ENCODE peak calls at places on chromosome 16, in five cellular contexts. L is left ventricle myocardium superior, S is brain microvascular endothelial cell, Z is RWPE1, A is NCI-H510A treated with DMSO at 0.1 percent for 48 hours. M is an unnamed sample.

GRCh38 chr16:66422366-66422765 is 4.7 kb upstream of the BEAN1 start:
- DNase-seq in Z (no peak), L (no peak), A (no peak), S (no peak), M (no peak)

GRCh38 chr16:31360296-31360695 is 5.3 kb downstream of the ITGAX start:
- DNase-seq in Z (no peak), A (no peak), S (no peak), L (no peak), M (no peak)

GRCh38 chr16:59373632-59374031 is 639.5 kb upstream of the GOT2 start:
- DNase-seq in Z (no peak), A (no peak), L (no peak), S (no peak), M (no peak)

GRCh38 chr16:25109643-25110042 is 1.9 kb upstream of the LCMT1 start:
- DNase-seq in L (no peak), S (peak; percentile 98), Z (peak; percentile 92), A (no peak), M (peak; percentile 69)

GRCh38 chr16:24776486-24777220 is 47.2 kb downstream of the TNRC6A start:
- DNase-seq in Z (no peak), A (no peak), S (peak; percentile 34), L (peak; percentile 67), M (no peak)

GRCh38 chr16:79873825-79874224 is 273.3 kb upstream of the MAF start:
- DNase-seq in Z (no peak), L (no peak), A (no peak), S (no peak), M (no peak)

GRCh38 chr16:4293822-4294457 is 21.1 kb upstream of the TFAP4 start:
- DNase-seq in A (peak; percentile 73), L (peak; percentile 70), S (peak; percentile 76), Z (no peak), M (no peak)

GRCh38 chr16:24525970-24526559 is 13.3 kb upstream of the RBBP6 start:
- DNase-seq in S (no peak), Z (peak; percentile 87), L (no peak), A (no peak), M (no peak)

GRCh38 chr16:27518226-27518625 is 31.5 kb downstream of the GTF3C1 start:
- DNase-seq in L (no peak), A (no peak), S (no peak), Z (no peak), M (no peak)

GRCh38 chr16:70433456-70434103 is 5.3 kb downstream of the ST3GAL2 start:
- DNase-seq in Z (no peak), L (peak; percentile 76), S (peak; percentile 57), A (no peak), M (peak; percentile 60)

GRCh38 chr16:23865853-23866252 is 30.1 kb downstream of the PRKCB start:
- DNase-seq in A (no peak), L (no peak), S (no peak), Z (no peak), M (no peak)

GRCh38 chr16:73771196-73771595 is 525.4 kb upstream of the PSMD7 start:
- DNase-seq in L (no peak), S (peak; percentile 15), A (no peak), Z (no peak), M (no peak)

GRCh38 chr16:24736758-24737157 is 7.3 kb downstream of the TNRC6A start:
- DNase-seq in Z (no peak), A (no peak), S (no peak), L (no peak), M (no peak)

GRCh38 chr16:86959182-86959651 is 358.0 kb downstream of the C16orf95 start:
- DNase-seq in S (no peak), A (no peak), L (no peak), Z (no peak), M (no peak)

GRCh38 chr16:57261806-57262205 is 16.7 kb downstream of the ARL2BP start:
- DNase-seq in Z (no peak), L (no peak), S (no peak), A (no peak), M (no peak)

GRCh38 chr16:82995927-82996441 is 369.2 kb downstream of the CDH13 start:
- DNase-seq in S (peak; percentile 88), A (peak; percentile 23), L (no peak), Z (peak; percentile 20), M (peak; percentile 29)

GRCh38 chr16:64225036-64225435 is 896.8 kb downstream of the CDH11 start:
- DNase-seq in Z (no peak), S (no peak), L (no peak), A (no peak), M (no peak)

GRCh38 chr16:55494994-55495421 is 13.9 kb upstream of the LPCAT2 start:
- DNase-seq in Z (peak; percentile 60), L (no peak), A (no peak), S (peak; percentile 91), M (peak; percentile 48)

GRCh38 chr16:62035115-62036092 is 834 bp downstream of the CDH8 start:
- DNase-seq in L (no peak), S (no peak), Z (no peak), A (peak; percentile 13), M (no peak)

GRCh38 chr16:81716478-81717210 is 62.4 kb upstream of the PLCG2 start:
- DNase-seq in Z (no peak), A (no peak), L (no peak), S (no peak), M (no peak)

GRCh38 chr16:89026121-89026612 is 49.2 kb upstream of the CBFA2T3 start:
- DNase-seq in A (no peak), L (no peak), Z (no peak), S (no peak), M (no peak)

GRCh38 chr16:24282129-24282528 is 26.0 kb downstream of the CACNG3 start:
- DNase-seq in A (no peak), S (no peak), L (no peak), Z (no peak), M (no peak)

GRCh38 chr16:85370881-85371651 is 242.1 kb upstream of the GSE1 start:
- DNase-seq in L (no peak), Z (peak; percentile 45), A (no peak), S (no peak), M (peak; percentile 78)

GRCh38 chr16:87186440-87186839 is 130.8 kb downstream of the C16orf95 start:
- DNase-seq in S (peak; percentile 46), A (no peak), L (no peak), Z (no peak), M (no peak)

GRCh38 chr16:54173489-54173888 is 113.1 kb downstream of the IRX3 start:
- DNase-seq in L (no peak), S (no peak), Z (no peak), A (no peak), M (no peak)

GRCh38 chr16:17457997-17458396 is 12.8 kb downstream of the XYLT1 start:
- DNase-seq in A (no peak), L (no peak), S (no peak), Z (no peak), M (no peak)

GRCh38 chr16:16063685-16064084 is 114.3 kb downstream of the ABCC1 start:
- DNase-seq in Z (no peak), S (no peak), L (no peak), A (no peak), M (no peak)

GRCh38 chr16:85395207-85395912 is 217.8 kb upstream of the GSE1 start:
- DNase-seq in Z (peak; percentile 96), S (peak; percentile 95), A (peak; percentile 55), L (peak; percentile 78), M (peak; percentile 98)

GRCh38 chr16:80932725-80933124 is 74.0 kb downstream of the CMC2 start:
- DNase-seq in A (no peak), L (peak; percentile 68), S (peak; percentile 96), Z (peak; percentile 34), M (peak; percentile 71)

M was measured in H54.